ENCODE peak calls at places on chromosome 13, in nine cellular contexts. F is adrenal gland, O is endothelial cell of umbilical vein, W is mucosa of descending colon, A is endodermal cell, E is breast epithelium, H is small intestine, U is cardiac muscle cell, G is gastrocnemius medialis. Y is an unnamed sample. For H3K4me1, the result is how much of the 10 kb centered on the place peaks cover.

GRCh38 chr13:61339054-61339621 is 76.5 kb downstream of the PCDH20 start:
- DNase-seq in W (no peak), H (no peak), E (no peak), G (no peak), U (no peak), A (no peak), F (no peak), O (no peak), Y (no peak)

GRCh38 chr13:77460195-77460594 is 75.3 kb upstream of the SCEL start:
- DNase-seq in E (no peak), H (no peak), O (no peak), U (peak), A (no peak), G (peak), W (peak), F (peak), Y (peak)

GRCh38 chr13:90485441-90485840 is 862.0 kb upstream of the MIR17HG start:
- DNase-seq in U (peak), F (no peak), G (no peak), W (no peak), A (no peak), H (no peak), O (no peak), E (no peak), Y (no peak)

GRCh38 chr13:74129500-74130144 is 4.6 kb downstream of the KLF12 start:
- DNase-seq in W (peak), H (peak), E (no peak), G (no peak), A (no peak), U (no peak), F (no peak), O (peak), Y (no peak)

GRCh38 chr13:80408270-80408669 is 67.3 kb upstream of the SPRY2 start:
- DNase-seq in E (no peak), O (no peak), F (no peak), H (no peak), G (no peak), U (no peak), A (peak), W (no peak), Y (no peak)

GRCh38 chr13:40340368-40341085 is 325.9 kb downstream of the FOXO1 start:
- DNase-seq in E (no peak), H (no peak), O (peak), F (no peak), G (peak), W (no peak), U (peak), A (no peak), Y (no peak)

GRCh38 chr13:22454586-22454985 is 726.2 kb upstream of the SGCG start:
- DNase-seq in O (no peak), W (no peak), U (no peak), E (no peak), F (peak), G (no peak), A (peak), H (no peak), Y (no peak)

GRCh38 chr13:35978607-35979316 is 152.4 kb downstream of the DCLK1 start:
- DNase-seq in O (peak), G (no peak), F (peak), W (peak), U (peak), H (peak), A (peak), E (no peak), Y (no peak)

GRCh38 chr13:77918391-77919261 is at the start of gene EDNRB:
- DNase-seq in A (peak), U (peak), E (no peak), O (peak), W (peak), G (peak), H (no peak), F (peak), Y (peak)

GRCh38 chr13:105083986-105084385 is 1451.5 kb downstream of the EFNB2 start:
- DNase-seq in U (no peak), A (no peak), F (peak), O (no peak), H (no peak), W (no peak), E (no peak), G (no peak), Y (no peak)

GRCh38 chr13:99809931-99810330 is 161.6 kb downstream of the ZIC5 start:
- DNase-seq in O (no peak), E (no peak), U (no peak), F (no peak), W (no peak), A (no peak), H (peak), G (no peak), Y (no peak)

GRCh38 chr13:110233682-110234280 is 73.2 kb downstream of the COL4A1 start:
- DNase-seq in E (no peak), U (no peak), A (peak), W (no peak), G (no peak), H (no peak), O (peak), F (no peak), Y (no peak)

GRCh38 chr13:27822258-27822872 is 30.1 kb downstream of the GSX1 start:
- DNase-seq in O (peak), E (no peak), W (no peak), A (no peak), G (no peak), H (no peak), U (no peak), F (no peak), Y (no peak)

GRCh38 chr13:72952529-72953141 is 106.2 kb upstream of the KLF5 start:
- DNase-seq in W (peak), A (peak), O (no peak), F (no peak), G (no peak), H (peak), U (no peak), E (no peak), Y (no peak)

GRCh38 chr13:100106005-100106404 is 17.1 kb downstream of the PCCA start:
- DNase-seq in W (no peak), O (no peak), A (no peak), H (peak), G (no peak), F (no peak), U (no peak), E (no peak), Y (no peak)

GRCh38 chr13:92739306-92739818 is 487.2 kb upstream of the GPC6 start:
- DNase-seq in W (no peak), O (no peak), E (no peak), A (no peak), U (no peak), F (no peak), H (no peak), G (no peak), Y (no peak)

GRCh38 chr13:20984879-20985278 is 76.5 kb downstream of the LATS2 start:
- DNase-seq in E (no peak), A (no peak), O (no peak), U (no peak), F (no peak), G (no peak), H (no peak), W (no peak), Y (no peak)

GRCh38 chr13:42977219-42977659 is 14.8 kb downstream of the EPSTI1 start:
- DNase-seq in U (no peak), E (no peak), G (no peak), H (no peak), A (no peak), F (no peak), W (no peak), O (no peak), Y (no peak)
- H3K4me1 ChIP-seq in U (under half), E (under half), G (under half), H (under half), A (under half), F (under half), W (under half), O (under half), Y (under half)

GRCh38 chr13:113976711-113977684 is 3.1 kb upstream of the C13orf46 start:
- DNase-seq in E (no peak), G (no peak), U (peak), A (no peak), W (no peak), O (no peak), F (no peak), H (no peak), Y (no peak)

GRCh38 chr13:113979791-113980471 is 6.1 kb upstream of the C13orf46 start:
- DNase-seq in W (no peak), F (peak), U (no peak), O (no peak), A (no peak), H (no peak), E (no peak), G (no peak), Y (no peak)

GRCh38 chr13:113977976-113978375 is 4.1 kb upstream of the C13orf46 start:
- DNase-seq in G (no peak), W (no peak), A (no peak), O (no peak), E (no peak), U (no peak), H (no peak), F (no peak), Y (no peak)

GRCh38 chr13:113980489-113981064 is 6.7 kb upstream of the C13orf46 start:
- DNase-seq in W (no peak), H (no peak), A (no peak), E (no peak), G (no peak), F (peak), U (no peak), O (no peak), Y (no peak)

GRCh38 chr13:113978741-113979481 is 5.0 kb upstream of the C13orf46 start:
- DNase-seq in O (no peak), H (no peak), E (no peak), F (peak), W (no peak), A (no peak), G (peak), U (no peak), Y (peak)
- H3K4me1 ChIP-seq in O (under half), H (under half), E (under half), F (under half), W (under half), A (under half), G (under half), U (under half), Y (under half)

DNA sequence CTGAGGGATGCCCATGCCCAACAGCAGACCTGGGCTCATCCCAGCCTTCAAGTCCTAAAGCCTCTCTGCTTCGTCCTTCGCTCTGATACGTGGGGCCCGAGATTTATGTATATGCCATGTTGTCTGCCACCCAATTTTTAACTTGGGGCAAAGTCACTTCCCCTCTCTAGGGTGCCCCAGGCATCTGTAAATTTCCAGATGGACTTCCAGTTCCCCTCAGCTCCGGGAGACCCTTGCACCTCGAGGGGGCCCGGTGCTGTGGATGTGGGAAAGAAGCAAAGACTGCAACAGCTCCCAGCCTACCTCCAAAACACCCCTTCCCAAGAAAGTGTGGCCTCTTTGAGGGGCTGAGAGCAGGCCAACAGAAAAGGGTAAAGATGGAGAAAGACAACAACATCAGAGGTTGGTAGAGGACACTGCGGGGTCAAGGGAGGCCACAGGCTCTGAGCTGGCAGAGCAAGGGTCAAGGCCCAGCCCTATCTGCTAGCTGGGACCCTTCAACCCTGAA is 97.4 kb downstream of the STK24 start:
- DNase-seq in E (no peak), H (no peak), G (no peak), A (no peak), O (no peak), W (no peak), U (no peak), F (no peak), Y (no peak)
- H3K4me1 ChIP-seq in E (under half), H (under half), G (half or more), A (under half), O (half or more), W (under half), U (half or more), F (under half), Y (half or more)

DNA sequence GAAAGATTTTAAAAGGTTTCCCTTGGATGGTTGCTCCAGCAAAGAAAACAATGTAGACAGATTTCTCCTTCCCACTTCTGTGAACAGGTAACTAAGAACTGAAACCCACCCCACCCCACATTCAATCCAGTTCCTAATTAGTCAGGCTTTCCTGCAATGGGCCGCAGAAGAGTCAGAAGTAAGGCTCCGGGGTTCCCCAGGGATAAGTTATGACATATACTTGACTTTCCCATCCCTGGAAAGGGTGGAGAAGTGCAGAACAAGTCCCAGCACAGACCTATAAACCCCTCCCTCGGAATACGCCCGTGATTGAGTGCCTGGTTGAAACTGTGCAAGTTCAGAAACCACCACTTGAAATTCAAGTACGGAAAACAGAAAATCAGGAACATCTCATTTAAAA is 24.9 kb downstream of the RCBTB2 start:
- DNase-seq in U (no peak), H (no peak), O (no peak), A (no peak), W (no peak), E (no peak), F (no peak), G (no peak), Y (no peak)
- H3K4me1 ChIP-seq in U (under half), H (under half), O (under half), A (under half), W (under half), E (under half), F (under half), G (under half), Y (under half)

GRCh38 chr13:24271231-24271610 is 38.2 kb upstream of the C1QTNF9 start:
- DNase-seq in A (no peak), U (no peak), O (no peak), W (no peak), G (no peak), H (no peak), E (no peak), F (no peak), Y (no peak)

GRCh38 chr13:24272452-24273161 is 36.8 kb upstream of the C1QTNF9 start:
- DNase-seq in E (no peak), U (no peak), G (peak), O (no peak), W (no peak), H (peak), F (peak), A (peak), Y (no peak)

GRCh38 chr13:24270639-24271131 is 38.7 kb upstream of the C1QTNF9 start:
- DNase-seq in F (peak), U (peak), O (peak), E (no peak), H (peak), A (peak), G (peak), W (peak), Y (peak)

GRCh38 chr13:24269803-24270202 is 39.6 kb upstream of the C1QTNF9 start:
- DNase-seq in H (no peak), O (no peak), A (no peak), W (no peak), E (no peak), U (peak), F (peak), G (no peak), Y (no peak)

DNA sequence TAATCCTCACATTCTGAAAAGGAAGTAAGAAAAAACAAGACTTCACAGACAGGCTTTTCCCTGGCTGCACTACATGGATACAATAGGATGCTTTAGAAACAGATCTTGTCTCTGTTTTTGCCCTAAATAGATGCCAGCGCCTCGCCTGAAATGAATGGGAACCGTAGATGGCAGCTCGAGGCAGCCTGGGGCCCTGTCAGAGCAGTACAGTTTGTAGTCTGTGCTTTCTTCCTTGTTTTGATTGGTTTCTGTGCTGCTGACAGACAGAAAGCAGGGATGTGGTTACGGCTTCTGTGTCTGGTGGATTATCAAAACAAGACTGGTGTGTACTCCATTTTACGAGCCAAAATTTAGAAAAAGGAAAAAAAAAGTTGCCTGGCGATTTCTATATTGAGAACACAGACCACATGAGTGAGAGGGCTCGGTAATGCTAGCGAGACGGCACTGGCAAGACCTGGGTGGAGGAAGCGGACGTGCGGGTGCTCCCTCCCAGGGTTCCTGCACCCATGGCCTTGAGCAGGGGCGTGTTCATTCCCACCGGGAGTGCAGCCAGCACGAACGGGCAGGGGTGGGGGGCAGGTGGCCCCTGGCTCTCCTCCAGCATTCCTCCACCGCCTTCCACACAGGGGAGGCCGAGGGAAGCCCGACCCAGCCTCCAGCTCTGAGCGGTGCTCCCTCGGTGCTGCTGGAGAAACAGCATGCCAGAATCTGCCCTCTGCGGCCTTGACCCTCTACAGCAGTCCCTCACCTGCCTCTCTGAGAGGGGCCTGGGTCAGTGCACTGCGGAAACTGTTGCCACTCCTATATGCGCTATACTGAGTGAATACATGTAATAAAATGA is 37.5 kb upstream of the C1QTNF9 start:
- DNase-seq in O (peak), H (peak), E (peak), A (peak), G (no peak), U (peak), W (peak), F (peak), Y (peak)
- H3K4me1 ChIP-seq in O (under half), H (under half), E (under half), A (under half), G (under half), U (under half), W (under half), F (under half), Y (under half)

GRCh38 chr13:44756411-44756810 is 180.3 kb upstream of the TSC22D1 start:
- DNase-seq in U (peak), G (no peak), E (no peak), A (no peak), F (peak), W (no peak), O (peak), H (peak), Y (no peak)
- H3K4me1 ChIP-seq in U (under half), G (half or more), E (under half), A (under half), F (under half), W (under half), O (under half), H (under half), Y (half or more)

GRCh38 chr13:113491982-113492381 is 1.5 kb upstream of the DCUN1D2 start:
- DNase-seq in W (no peak), H (no peak), O (no peak), A (no peak), F (no peak), E (no peak), G (no peak), U (no peak), Y (no peak)
- H3K4me1 ChIP-seq in W (under half), H (under half), O (under half), A (under half), F (under half), E (under half), G (half or more), U (under half), Y (half or more)

GRCh38 chr13:64305246-64305645 is 2889.6 kb upstream of the PCDH20 start:
- DNase-seq in E (no peak), G (no peak), U (peak), H (no peak), A (no peak), O (no peak), W (no peak), F (no peak), Y (no peak)

GRCh38 chr13:64311948-64312347 is 2896.3 kb upstream of the PCDH20 start:
- DNase-seq in W (no peak), H (no peak), G (no peak), F (no peak), A (no peak), O (no peak), U (no peak), E (no peak), Y (no peak)

GRCh38 chr13:64314286-64314685 is 2898.6 kb upstream of the PCDH20 start:
- DNase-seq in E (no peak), U (peak), G (no peak), A (no peak), O (no peak), H (no peak), W (no peak), F (no peak), Y (no peak)

GRCh38 chr13:64311112-64311511 is 2895.5 kb upstream of the PCDH20 start:
- DNase-seq in A (no peak), U (no peak), G (no peak), O (no peak), E (no peak), F (no peak), H (no peak), W (no peak), Y (no peak)
- H3K4me1 ChIP-seq in A (under half), U (under half), G (under half), O (under half), E (under half), F (under half), H (under half), W (under half), Y (under half)